ENCODE peak calls at places on chromosome X, in eight cellular contexts. One of them, this sample, is unnamed.

GRCh38 chrX:120797201-120797938 is 78.3 kb downstream of the CT47B1 start:
- DNase-seq in NCI-H524: no peak
- DNase-seq in right atrium auricular region: no peak
- DNase-seq in hippocampal formation: no peak
- DNase-seq in AML-193: no peak
- DNase-seq in stimulated activated CD4-positive, alpha-beta T cell treated with anti-CD3 and anti-CD28 coated beads, Interleukin-15, amount 100 ng/mL, for 24 hours: no peak
- DNase-seq in fibroblast of the conjunctiva: no peak
- DNase-seq in tibial nerve: no peak
- DNase-seq in this sample: no peak

GRCh38 chrX:134388161-134389109 is 71.5 kb upstream of the HPRT1 start:
- DNase-seq in NCI-H524: no peak
- DNase-seq in right atrium auricular region: no peak
- DNase-seq in hippocampal formation: no peak
- DNase-seq in AML-193: peak
- DNase-seq in stimulated activated CD4-positive, alpha-beta T cell treated with anti-CD3 and anti-CD28 coated beads, Interleukin-15, amount 100 ng/mL, for 24 hours: no peak
- DNase-seq in fibroblast of the conjunctiva: no peak
- DNase-seq in tibial nerve: no peak
- DNase-seq in this sample: no peak

GRCh38 chrX:3271485-3272186 is 74.8 kb downstream of the MXRA5 start:
- DNase-seq in NCI-H524: peak
- DNase-seq in right atrium auricular region: no peak
- DNase-seq in hippocampal formation: no peak
- DNase-seq in AML-193: no peak
- DNase-seq in stimulated activated CD4-positive, alpha-beta T cell treated with anti-CD3 and anti-CD28 coated beads, Interleukin-15, amount 100 ng/mL, for 24 hours: no peak
- DNase-seq in fibroblast of the conjunctiva: no peak
- DNase-seq in tibial nerve: no peak
- DNase-seq in this sample: no peak

GRCh38 chrX:9475984-9476383 is 11.1 kb downstream of the TBL1X start:
- DNase-seq in NCI-H524: no peak
- DNase-seq in right atrium auricular region: no peak
- DNase-seq in hippocampal formation: no peak
- DNase-seq in AML-193: no peak
- DNase-seq in stimulated activated CD4-positive, alpha-beta T cell treated with anti-CD3 and anti-CD28 coated beads, Interleukin-15, amount 100 ng/mL, for 24 hours: no peak
- DNase-seq in fibroblast of the conjunctiva: no peak
- DNase-seq in tibial nerve: no peak
- DNase-seq in this sample: no peak

GRCh38 chrX:109049903-109050302 is 313.5 kb upstream of the IRS4 start:
- DNase-seq in NCI-H524: no peak
- DNase-seq in right atrium auricular region: no peak
- DNase-seq in hippocampal formation: no peak
- DNase-seq in AML-193: no peak
- DNase-seq in stimulated activated CD4-positive, alpha-beta T cell treated with anti-CD3 and anti-CD28 coated beads, Interleukin-15, amount 100 ng/mL, for 24 hours: no peak
- DNase-seq in fibroblast of the conjunctiva: no peak
- DNase-seq in tibial nerve: no peak
- DNase-seq in this sample: no peak

GRCh38 chrX:54821310-54821709 is 13.8 kb downstream of the MAGED2 start:
- DNase-seq in NCI-H524: no peak
- DNase-seq in right atrium auricular region: no peak
- DNase-seq in hippocampal formation: no peak
- DNase-seq in AML-193: no peak
- DNase-seq in stimulated activated CD4-positive, alpha-beta T cell treated with anti-CD3 and anti-CD28 coated beads, Interleukin-15, amount 100 ng/mL, for 24 hours: no peak
- DNase-seq in fibroblast of the conjunctiva: no peak
- DNase-seq in tibial nerve: no peak
- DNase-seq in this sample: no peak

GRCh38 chrX:116499780-116500179 is 37.0 kb upstream of the CT83 start:
- DNase-seq in NCI-H524: no peak
- DNase-seq in right atrium auricular region: no peak
- DNase-seq in hippocampal formation: no peak
- DNase-seq in AML-193: no peak
- DNase-seq in stimulated activated CD4-positive, alpha-beta T cell treated with anti-CD3 and anti-CD28 coated beads, Interleukin-15, amount 100 ng/mL, for 24 hours: no peak
- DNase-seq in fibroblast of the conjunctiva: peak
- DNase-seq in tibial nerve: no peak
- DNase-seq in this sample: peak

GRCh38 chrX:107674480-107675364 is 46.4 kb downstream of the PRPS1 start:
- DNase-seq in NCI-H524: peak
- DNase-seq in right atrium auricular region: peak
- DNase-seq in hippocampal formation: no peak
- DNase-seq in AML-193: peak
- DNase-seq in stimulated activated CD4-positive, alpha-beta T cell treated with anti-CD3 and anti-CD28 coated beads, Interleukin-15, amount 100 ng/mL, for 24 hours: peak
- DNase-seq in fibroblast of the conjunctiva: peak
- DNase-seq in tibial nerve: peak
- DNase-seq in this sample: no peak

GRCh38 chrX:152600853-152601635 is 36.7 kb upstream of the GABRQ start:
- DNase-seq in NCI-H524: peak
- DNase-seq in right atrium auricular region: no peak
- DNase-seq in hippocampal formation: peak
- DNase-seq in AML-193: no peak
- DNase-seq in stimulated activated CD4-positive, alpha-beta T cell treated with anti-CD3 and anti-CD28 coated beads, Interleukin-15, amount 100 ng/mL, for 24 hours: no peak
- DNase-seq in fibroblast of the conjunctiva: no peak
- DNase-seq in tibial nerve: no peak
- DNase-seq in this sample: no peak

GRCh38 chrX:40736170-40736505 is 796 bp upstream of the MED14 start:
- DNase-seq in NCI-H524: peak
- DNase-seq in right atrium auricular region: no peak
- DNase-seq in hippocampal formation: no peak
- DNase-seq in AML-193: no peak
- DNase-seq in stimulated activated CD4-positive, alpha-beta T cell treated with anti-CD3 and anti-CD28 coated beads, Interleukin-15, amount 100 ng/mL, for 24 hours: no peak
- DNase-seq in fibroblast of the conjunctiva: no peak
- DNase-seq in tibial nerve: no peak
- DNase-seq in this sample: no peak

GRCh38 chrX:132676561-132677186 is 187.8 kb upstream of the MBNL3 start:
- DNase-seq in NCI-H524: peak
- DNase-seq in right atrium auricular region: no peak
- DNase-seq in hippocampal formation: no peak
- DNase-seq in AML-193: no peak
- DNase-seq in stimulated activated CD4-positive, alpha-beta T cell treated with anti-CD3 and anti-CD28 coated beads, Interleukin-15, amount 100 ng/mL, for 24 hours: no peak
- DNase-seq in fibroblast of the conjunctiva: no peak
- DNase-seq in tibial nerve: no peak
- DNase-seq in this sample: no peak

GRCh38 chrX:148223361-148223760 is 242.2 kb downstream of the FMR1NB start:
- DNase-seq in NCI-H524: no peak
- DNase-seq in right atrium auricular region: no peak
- DNase-seq in hippocampal formation: no peak
- DNase-seq in AML-193: no peak
- DNase-seq in stimulated activated CD4-positive, alpha-beta T cell treated with anti-CD3 and anti-CD28 coated beads, Interleukin-15, amount 100 ng/mL, for 24 hours: no peak
- DNase-seq in fibroblast of the conjunctiva: no peak
- DNase-seq in tibial nerve: no peak
- DNase-seq in this sample: no peak

GRCh38 chrX:70452143-70452733 is 7.6 kb downstream of the DLG3 start:
- DNase-seq in NCI-H524: no peak
- DNase-seq in right atrium auricular region: no peak
- DNase-seq in hippocampal formation: no peak
- DNase-seq in AML-193: no peak
- DNase-seq in stimulated activated CD4-positive, alpha-beta T cell treated with anti-CD3 and anti-CD28 coated beads, Interleukin-15, amount 100 ng/mL, for 24 hours: peak
- DNase-seq in fibroblast of the conjunctiva: no peak
- DNase-seq in tibial nerve: peak
- DNase-seq in this sample: peak

GRCh38 chrX:76893930-76894329 is 466.4 kb downstream of the MAGEE1 start:
- DNase-seq in NCI-H524: peak
- DNase-seq in right atrium auricular region: no peak
- DNase-seq in hippocampal formation: no peak
- DNase-seq in AML-193: no peak
- DNase-seq in stimulated activated CD4-positive, alpha-beta T cell treated with anti-CD3 and anti-CD28 coated beads, Interleukin-15, amount 100 ng/mL, for 24 hours: no peak
- DNase-seq in fibroblast of the conjunctiva: no peak
- DNase-seq in tibial nerve: no peak
- DNase-seq in this sample: no peak

GRCh38 chrX:54248309-54248708 is 65.3 kb upstream of the FAM120C start:
- DNase-seq in NCI-H524: peak
- DNase-seq in right atrium auricular region: no peak
- DNase-seq in hippocampal formation: peak
- DNase-seq in AML-193: no peak
- DNase-seq in stimulated activated CD4-positive, alpha-beta T cell treated with anti-CD3 and anti-CD28 coated beads, Interleukin-15, amount 100 ng/mL, for 24 hours: no peak
- DNase-seq in fibroblast of the conjunctiva: peak
- DNase-seq in tibial nerve: no peak
- DNase-seq in this sample: peak

GRCh38 chrX:12899506-12899905 is 6.9 kb upstream of the TLR8 start:
- DNase-seq in NCI-H524: no peak
- DNase-seq in right atrium auricular region: no peak
- DNase-seq in hippocampal formation: no peak
- DNase-seq in AML-193: no peak
- DNase-seq in stimulated activated CD4-positive, alpha-beta T cell treated with anti-CD3 and anti-CD28 coated beads, Interleukin-15, amount 100 ng/mL, for 24 hours: no peak
- DNase-seq in fibroblast of the conjunctiva: no peak
- DNase-seq in tibial nerve: no peak
- DNase-seq in this sample: no peak

GRCh38 chrX:20265221-20265725 is 1.4 kb downstream of the RPS6KA3 start:
- DNase-seq in NCI-H524: peak
- DNase-seq in right atrium auricular region: peak
- DNase-seq in hippocampal formation: no peak
- DNase-seq in AML-193: peak
- DNase-seq in stimulated activated CD4-positive, alpha-beta T cell treated with anti-CD3 and anti-CD28 coated beads, Interleukin-15, amount 100 ng/mL, for 24 hours: peak
- DNase-seq in fibroblast of the conjunctiva: peak
- DNase-seq in tibial nerve: peak
- DNase-seq in this sample: peak

GRCh38 chrX:46628406-46629371 is 55.1 kb downstream of the CHST7 start:
- DNase-seq in NCI-H524: no peak
- DNase-seq in right atrium auricular region: peak
- DNase-seq in hippocampal formation: no peak
- DNase-seq in AML-193: peak
- DNase-seq in stimulated activated CD4-positive, alpha-beta T cell treated with anti-CD3 and anti-CD28 coated beads, Interleukin-15, amount 100 ng/mL, for 24 hours: peak
- DNase-seq in fibroblast of the conjunctiva: no peak
- DNase-seq in tibial nerve: peak
- DNase-seq in this sample: no peak

GRCh38 chrX:110851780-110852179 is 56.2 kb upstream of the CHRDL1 start:
- DNase-seq in NCI-H524: no peak
- DNase-seq in right atrium auricular region: no peak
- DNase-seq in hippocampal formation: no peak
- DNase-seq in AML-193: no peak
- DNase-seq in stimulated activated CD4-positive, alpha-beta T cell treated with anti-CD3 and anti-CD28 coated beads, Interleukin-15, amount 100 ng/mL, for 24 hours: no peak
- DNase-seq in fibroblast of the conjunctiva: no peak
- DNase-seq in tibial nerve: no peak
- DNase-seq in this sample: peak

GRCh38 chrX:37350034-37350365 is 836 bp downstream of the PRRG1 start:
- DNase-seq in NCI-H524: peak
- DNase-seq in right atrium auricular region: no peak
- DNase-seq in hippocampal formation: no peak
- DNase-seq in AML-193: no peak
- DNase-seq in stimulated activated CD4-positive, alpha-beta T cell treated with anti-CD3 and anti-CD28 coated beads, Interleukin-15, amount 100 ng/mL, for 24 hours: no peak
- DNase-seq in fibroblast of the conjunctiva: no peak
- DNase-seq in tibial nerve: no peak
- DNase-seq in this sample: no peak

GRCh38 chrX:114582698-114583395 is 1.0 kb upstream of the HTR2C start:
- DNase-seq in NCI-H524: peak
- DNase-seq in right atrium auricular region: no peak
- DNase-seq in hippocampal formation: no peak
- DNase-seq in AML-193: no peak
- DNase-seq in stimulated activated CD4-positive, alpha-beta T cell treated with anti-CD3 and anti-CD28 coated beads, Interleukin-15, amount 100 ng/mL, for 24 hours: no peak
- DNase-seq in fibroblast of the conjunctiva: no peak
- DNase-seq in tibial nerve: no peak
- DNase-seq in this sample: no peak

GRCh38 chrX:68724531-68725020 is 77.1 kb downstream of the STARD8 start:
- DNase-seq in NCI-H524: no peak
- DNase-seq in right atrium auricular region: no peak
- DNase-seq in hippocampal formation: no peak
- DNase-seq in AML-193: no peak
- DNase-seq in stimulated activated CD4-positive, alpha-beta T cell treated with anti-CD3 and anti-CD28 coated beads, Interleukin-15, amount 100 ng/mL, for 24 hours: no peak
- DNase-seq in fibroblast of the conjunctiva: no peak
- DNase-seq in tibial nerve: no peak
- DNase-seq in this sample: no peak

This sample was measured in NCI-H460.